ENCODE peak calls at places on chromosomes 7 and 10, in eight cellular contexts. G is NCI-H2081, W is C1 segment of cervical spinal cord, K is endothelial cell, E is GF-D8, U is SW480, L is mucosa of descending colon, O is HTR-8/SVneo. Z is an unnamed sample.

GRCh38 chr10:126302831-126303230 is 85.4 kb downstream of the ADAM12 start:
- DNase-seq in G (no peak), E (no peak), L (no peak), K (no peak), W (no peak), U (no peak), O (no peak), Z (no peak)

GRCh38 chr7:27364344-27364758 is 121.7 kb downstream of the EVX1 start:
- DNase-seq in G (no peak), U (no peak), E (no peak), L (peak), K (no peak), O (peak), W (peak), Z (no peak)

GRCh38 chr7:156474241-156474743 is 166.3 kb upstream of the RNF32 start:
- DNase-seq in L (no peak), U (peak), W (no peak), O (no peak), G (no peak), K (no peak), E (no peak), Z (peak)

GRCh38 chr7:77940647-77941046 is 142.1 kb downstream of the PHTF2 start:
- DNase-seq in U (peak), G (peak), L (no peak), E (peak), W (no peak), O (peak), K (peak), Z (peak)

GRCh38 chr7:43148161-43148731 is 35.8 kb downstream of the HECW1 start:
- DNase-seq in W (no peak), U (no peak), G (no peak), E (no peak), K (no peak), O (no peak), L (no peak), Z (no peak)

GRCh38 chr7:81014266-81014665 is 95.4 kb upstream of the SEMA3C start:
- DNase-seq in O (no peak), L (no peak), W (no peak), E (no peak), G (no peak), U (no peak), K (no peak), Z (no peak)

GRCh38 chr10:95247881-95248583 is 42.8 kb downstream of the PDLIM1 start:
- DNase-seq in W (no peak), G (no peak), E (no peak), K (no peak), L (no peak), O (no peak), U (no peak), Z (no peak)

GRCh38 chr7:134448359-134449229 is 10.3 kb downstream of the AKR1B1 start:
- DNase-seq in L (no peak), O (no peak), W (no peak), K (no peak), U (peak), G (no peak), E (no peak), Z (no peak)

GRCh38 chr10:12628964-12629766 is 279.8 kb downstream of the CAMK1D start:
- DNase-seq in O (no peak), U (no peak), L (no peak), G (peak), K (no peak), W (no peak), E (no peak), Z (no peak)

GRCh38 chr10:78737883-78738282 is 330.9 kb upstream of the ZMIZ1 start:
- DNase-seq in W (no peak), G (no peak), E (no peak), O (no peak), L (no peak), U (no peak), K (no peak), Z (no peak)

GRCh38 chr7:463362-464176 is 56.1 kb downstream of the PDGFA start:
- DNase-seq in L (no peak), W (no peak), K (no peak), U (no peak), O (no peak), E (no peak), G (no peak), Z (no peak)

GRCh38 chr7:149719912-149720335 is 53.5 kb downstream of the ZNF467 start:
- DNase-seq in U (no peak), K (no peak), G (no peak), W (no peak), E (no peak), O (no peak), L (no peak), Z (peak)

GRCh38 chr7:84553711-84554110 is 359.1 kb upstream of the SEMA3A start:
- DNase-seq in E (no peak), W (no peak), O (no peak), K (no peak), U (no peak), L (no peak), G (no peak), Z (no peak)

GRCh38 chr7:132348341-132348740 is 227.9 kb downstream of the PLXNA4 start:
- DNase-seq in W (no peak), E (no peak), U (no peak), L (no peak), O (no peak), K (no peak), G (no peak), Z (no peak)

GRCh38 chr10:53222806-53223205 is 450.2 kb upstream of the MBL2 start:
- DNase-seq in L (no peak), E (no peak), G (no peak), W (no peak), K (no peak), O (no peak), U (no peak), Z (no peak)

GRCh38 chr10:36469585-36469984 is 655.8 kb upstream of the ANKRD30A start:
- DNase-seq in G (no peak), O (no peak), K (no peak), L (no peak), E (no peak), W (no peak), U (no peak), Z (no peak)

GRCh38 chr10:84265378-84265777 is 20.5 kb downstream of the RGR start:
- DNase-seq in L (no peak), G (no peak), O (no peak), K (no peak), U (peak), E (no peak), W (peak), Z (no peak)

GRCh38 chr7:87001214-87001613 is 58.2 kb downstream of the ELAPOR2 start:
- DNase-seq in W (no peak), U (no peak), K (no peak), O (no peak), G (no peak), L (no peak), E (no peak), Z (no peak)

GRCh38 chr10:34650156-34650555 is 164.9 kb downstream of the PARD3 start:
- DNase-seq in K (no peak), G (no peak), E (no peak), U (peak), W (no peak), O (no peak), L (no peak), Z (no peak)

GRCh38 chr7:134083766-134084487 is 43.2 kb upstream of the LRGUK start:
- DNase-seq in L (no peak), W (no peak), O (no peak), E (no peak), K (no peak), U (no peak), G (no peak), Z (peak)

GRCh38 chr10:42898037-42898960 is 115.7 kb downstream of the BMS1 start:
- DNase-seq in K (no peak), E (no peak), U (no peak), G (no peak), W (no peak), L (no peak), O (no peak), Z (no peak)

GRCh38 chr10:125694874-125695273 is 11.9 kb upstream of the TEX36 start:
- DNase-seq in O (peak), L (no peak), U (no peak), W (no peak), G (no peak), K (no peak), E (no peak), Z (no peak)

GRCh38 chr7:128302110-128302509 is 41.6 kb downstream of the RBM28 start:
- DNase-seq in E (no peak), U (no peak), K (no peak), O (no peak), L (no peak), W (no peak), G (no peak), Z (no peak)

GRCh38 chr10:70115948-70116682 is 16.5 kb downstream of the AIFM2 start:
- DNase-seq in G (peak), K (peak), L (peak), E (no peak), O (peak), U (peak), W (no peak), Z (no peak)

GRCh38 chr7:151015967-151016366 is 8.3 kb downstream of the ATG9B start:
- DNase-seq in E (no peak), O (no peak), L (no peak), G (no peak), W (no peak), U (no peak), K (no peak), Z (no peak)

GRCh38 chr7:29989257-29989995 is at the start of gene SCRN1:
- DNase-seq in L (peak), U (peak), W (peak), K (peak), E (no peak), G (peak), O (peak), Z (no peak)

GRCh38 chr7:19589436-19589835 is 119.4 kb downstream of the POLR1F start:
- DNase-seq in G (no peak), O (no peak), U (no peak), E (no peak), L (no peak), K (no peak), W (no peak), Z (no peak)

GRCh38 chr7:96591159-96591899 is 118.3 kb downstream of the SEM1 start:
- DNase-seq in E (no peak), O (no peak), G (no peak), K (no peak), L (no peak), W (no peak), U (no peak), Z (no peak)

GRCh38 chr7:157432541-157432956 is 95.7 kb downstream of the DNAJB6 start:
- DNase-seq in U (peak), G (peak), O (no peak), L (peak), E (no peak), W (no peak), K (peak), Z (peak)